ENCODE peak calls at places on chromosomes 13 and 19, in five cellular contexts. U is H1, V is A549, K is GM12878, W is SK-N-SH. Y is an unnamed sample.

GRCh38 chr19:17765069-17765618 is 13.9 kb downstream of the FCHO1 start:
- DNase-seq in U (no peak), V (peak), K (no peak), W (no peak), Y (no peak)

GRCh38 chr13:78317030-78317429 is 286.3 kb downstream of the POU4F1 start:
- DNase-seq in U (no peak), V (no peak), K (no peak), W (peak), Y (peak)

GRCh38 chr13:69644447-69644846 is 463.2 kb upstream of the ATXN8OS start:
- DNase-seq in U (no peak), V (no peak), K (no peak), W (no peak), Y (no peak)

GRCh38 chr13:103006706-103007426 is 59.4 kb downstream of the SLC10A2 start:
- DNase-seq in U (no peak), V (no peak), K (peak), W (no peak), Y (peak)

GRCh38 chr13:24925318-24926231 is 161.6 kb downstream of the RNF17 start:
- DNase-seq in U (no peak), V (no peak), K (no peak), W (no peak), Y (no peak)

GRCh38 chr13:71864981-71865857 is 1.8 kb downstream of the DACH1 start:
- DNase-seq in U (no peak), V (no peak), K (no peak), W (peak), Y (peak)

GRCh38 chr13:101916108-101916757 is 463.8 kb downstream of the ITGBL1 start:
- DNase-seq in U (peak), V (peak), K (no peak), W (peak), Y (no peak)

GRCh38 chr19:10238172-10238783 is 7.1 kb upstream of the S1PR2 start:
- DNase-seq in U (no peak), V (peak), K (no peak), W (no peak), Y (peak)

GRCh38 chr13:111629016-111629415 is 308.6 kb downstream of the TEX29 start:
- DNase-seq in U (no peak), V (no peak), K (no peak), W (no peak), Y (no peak)

GRCh38 chr13:111629457-111629856 is 309.0 kb downstream of the TEX29 start:
- DNase-seq in U (no peak), V (no peak), K (no peak), W (no peak), Y (no peak)

GRCh38 chr13:111632906-111633305 is 312.5 kb downstream of the TEX29 start:
- DNase-seq in U (peak), V (no peak), K (no peak), W (no peak), Y (no peak)

GRCh38 chr13:111629933-111630332 is 309.5 kb downstream of the TEX29 start:
- DNase-seq in U (no peak), V (no peak), K (no peak), W (no peak), Y (no peak)

GRCh38 chr13:111630411-111630810 is 310.0 kb downstream of the TEX29 start:
- DNase-seq in U (no peak), V (no peak), K (no peak), W (no peak), Y (no peak)
- TF ChIP-seq MAX in U (peak), V (no peak), K (no peak), W (no peak), Y (no peak)

GRCh38 chr13:50420720-50421456 is 405.6 kb downstream of the KCNRG start:
- DNase-seq in U (no peak), V (no peak), K (no peak), W (no peak), Y (no peak)

GRCh38 chr13:50424993-50425392 is 409.7 kb downstream of the KCNRG start:
- DNase-seq in U (no peak), V (no peak), K (no peak), W (no peak), Y (no peak)

GRCh38 chr13:50421457-50422130 is 406.4 kb downstream of the KCNRG start:
- DNase-seq in U (no peak), V (no peak), K (no peak), W (no peak), Y (no peak)

GRCh38 chr13:50419896-50420295 is 404.7 kb downstream of the KCNRG start:
- DNase-seq in U (no peak), V (no peak), K (no peak), W (no peak), Y (no peak)

DNA sequence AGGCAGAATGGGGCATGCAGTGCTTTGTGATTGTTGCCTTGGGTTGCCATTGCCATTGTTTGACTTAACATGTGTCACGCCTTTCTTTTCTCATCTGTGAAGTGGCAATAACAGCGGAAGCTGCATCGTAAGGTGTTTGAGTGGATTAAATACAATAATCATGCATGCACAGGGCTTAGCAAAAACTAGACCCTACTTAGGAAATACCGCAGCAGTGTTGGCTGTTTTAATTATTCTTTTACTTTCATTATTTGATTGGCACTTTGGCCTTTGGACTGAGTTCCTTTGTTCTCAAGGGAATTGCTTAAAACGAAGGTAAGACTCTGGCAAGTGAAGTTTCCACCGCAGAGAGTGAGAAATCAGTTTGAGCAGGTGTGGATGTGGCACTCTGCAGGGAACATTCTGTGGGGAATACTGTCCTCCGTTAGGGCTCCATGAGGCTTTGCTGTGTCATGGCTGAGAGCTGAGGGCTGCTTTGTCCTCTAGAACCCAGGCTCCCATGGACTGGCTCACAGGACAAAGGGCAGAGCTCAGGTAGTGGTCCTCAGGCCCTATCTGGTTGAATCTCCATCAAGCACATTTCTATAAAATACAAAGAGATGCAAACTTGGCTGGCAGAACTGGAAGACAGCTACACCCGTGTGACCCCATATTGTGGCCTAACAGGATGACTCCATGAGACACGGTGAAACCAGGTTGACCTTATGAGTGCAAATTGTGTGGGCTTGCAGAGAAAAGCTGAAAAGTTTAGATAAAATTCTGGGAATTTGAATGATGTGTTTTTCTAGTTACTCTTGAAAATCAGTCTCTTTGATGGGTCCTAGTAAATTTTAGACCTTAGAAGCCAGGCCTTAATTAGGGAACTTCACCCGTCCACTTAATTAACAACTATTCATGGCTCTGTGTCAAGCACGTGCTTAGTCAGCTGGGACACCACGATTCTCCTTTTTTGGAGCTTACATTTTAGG is 407.2 kb downstream of the KCNRG start:
- DNase-seq in U (no peak), V (no peak), K (no peak), W (no peak), Y (no peak)
- H3K4me3 ChIP-seq in U (no peak), V (no peak), K (no peak), W (no peak), Y (no peak)

GRCh38 chr19:46746281-46746965 is at the start of gene STRN4:
- DNase-seq in U (no peak), V (no peak), K (no peak), W (peak), Y (peak)

GRCh38 chr19:46745030-46745429 is 827 bp upstream of the FKRP start:
- DNase-seq in U (no peak), V (no peak), K (no peak), W (no peak), Y (no peak)

GRCh38 chr19:46744005-46744691 is 1.7 kb upstream of the FKRP start:
- DNase-seq in U (no peak), V (no peak), K (no peak), W (no peak), Y (no peak)

GRCh38 chr19:46745521-46746280 is at the start of gene FKRP:
- DNase-seq in U (no peak), V (no peak), K (no peak), W (peak), Y (peak)

GRCh38 chr19:46748325-46749109 is 2.3 kb upstream of the STRN4 start:
- DNase-seq in U (no peak), V (peak), K (no peak), W (peak), Y (peak)
- TF ChIP-seq MAX in U (no peak), V (peak), K (no peak), W (no peak), Y (peak)

DNA sequence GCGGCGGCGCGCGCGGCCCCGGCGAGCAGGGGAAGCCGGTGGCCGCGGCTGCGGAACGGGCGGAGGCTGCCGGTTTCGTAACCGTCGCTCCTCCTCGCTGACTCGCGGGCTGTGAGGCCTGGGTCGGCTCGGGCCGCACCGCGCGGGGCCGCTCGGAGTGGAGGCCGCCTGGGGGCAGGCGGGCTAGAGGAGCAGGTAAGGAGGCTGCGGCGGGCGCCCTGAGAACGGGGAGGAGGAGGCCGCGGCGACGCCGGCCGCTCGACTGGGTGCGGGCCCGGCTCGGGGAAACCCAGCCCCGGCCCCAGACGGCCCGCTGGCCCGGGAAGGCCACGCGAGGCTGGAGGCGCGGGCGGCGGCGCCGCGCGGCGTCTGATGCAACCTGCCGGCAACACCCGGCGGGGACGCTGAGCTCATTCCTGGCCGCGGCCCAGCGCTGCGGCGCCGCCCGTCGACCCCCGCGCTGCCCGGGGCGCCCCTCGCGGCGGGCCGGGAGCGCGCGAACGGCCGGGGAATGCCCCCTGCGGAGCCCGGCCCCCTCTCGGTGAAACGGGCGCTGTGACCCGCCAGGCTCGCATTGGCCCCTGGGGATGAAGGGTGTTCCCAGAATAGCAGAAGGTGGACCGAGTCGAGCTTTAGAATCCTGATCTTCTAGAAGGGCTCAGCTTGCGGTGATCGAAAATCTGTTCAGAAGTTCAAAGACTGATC is at the start of gene CEBPG:
- DNase-seq in U (no peak), V (no peak), K (no peak), W (peak), Y (peak)
- H3K4me3 ChIP-seq in U (peak), V (peak), K (peak), W (peak), Y (peak)

GRCh38 chr13:67150608-67151007 is 79.5 kb downstream of the PCDH9 start:
- DNase-seq in U (no peak), V (no peak), K (no peak), W (no peak), Y (no peak)
- TF ChIP-seq MAX in U (no peak), V (no peak), K (no peak), W (no peak), Y (no peak)

GRCh38 chr19:3372413-3372812 is 6.0 kb downstream of the NFIC start:
- DNase-seq in U (no peak), V (no peak), K (no peak), W (no peak), Y (no peak)

GRCh38 chr19:3370214-3370720 is 3.9 kb downstream of the NFIC start:
- DNase-seq in U (no peak), V (no peak), K (no peak), W (peak), Y (no peak)

GRCh38 chr19:3368848-3369336 is 2.5 kb downstream of the NFIC start:
- DNase-seq in U (no peak), V (no peak), K (no peak), W (no peak), Y (no peak)

GRCh38 chr19:3369337-3370213 is 3.2 kb downstream of the NFIC start:
- DNase-seq in U (no peak), V (no peak), K (no peak), W (no peak), Y (no peak)

GRCh38 chr19:3370728-3371591 is 4.6 kb downstream of the NFIC start:
- DNase-seq in U (no peak), V (no peak), K (no peak), W (no peak), Y (no peak)
- H3K4me3 ChIP-seq in U (no peak), V (no peak), K (peak), W (no peak), Y (no peak)

DNA sequence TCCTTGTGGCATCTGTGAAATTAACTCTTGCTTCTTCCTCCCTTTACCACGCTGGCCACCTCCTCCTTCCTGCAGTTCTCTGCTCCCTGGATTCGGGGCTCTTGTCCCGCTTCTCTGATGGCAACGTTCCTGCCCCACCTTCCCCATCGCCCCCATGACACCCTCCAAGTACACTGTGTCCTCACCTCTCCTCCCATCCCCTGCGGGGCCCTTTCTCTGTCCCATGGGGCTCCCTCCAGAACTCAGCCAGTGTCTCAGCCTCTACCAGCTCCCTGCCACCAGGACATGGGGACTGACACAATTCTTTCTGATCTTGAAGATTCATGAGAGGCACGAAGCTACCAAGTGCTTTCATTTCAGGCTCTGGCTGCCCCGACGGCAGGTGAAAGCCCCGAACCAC is 9.1 kb downstream of the CARS2 start:
- DNase-seq in U (no peak), V (no peak), K (no peak), W (no peak), Y (no peak)
- TF ChIP-seq MAX in U (no peak), V (no peak), K (no peak), W (no peak), Y (no peak)

GRCh38 chr19:38544569-38545315 is 73.0 kb downstream of the MAP4K1 start:
- DNase-seq in U (no peak), V (no peak), K (no peak), W (no peak), Y (no peak)

GRCh38 chr19:38545596-38545995 is 72.2 kb downstream of the MAP4K1 start:
- DNase-seq in U (no peak), V (no peak), K (no peak), W (no peak), Y (no peak)

GRCh38 chr19:38543807-38544568 is 73.8 kb downstream of the MAP4K1 start:
- DNase-seq in U (no peak), V (peak), K (peak), W (peak), Y (peak)

GRCh38 chr19:38542040-38542439 is 75.7 kb downstream of the MAP4K1 start:
- DNase-seq in U (no peak), V (no peak), K (no peak), W (no peak), Y (no peak)

GRCh38 chr19:38543286-38543806 is 74.4 kb downstream of the MAP4K1 start:
- DNase-seq in U (no peak), V (no peak), K (no peak), W (no peak), Y (no peak)
- H3K4me3 ChIP-seq in U (no peak), V (peak), K (no peak), W (peak), Y (no peak)

DNA sequence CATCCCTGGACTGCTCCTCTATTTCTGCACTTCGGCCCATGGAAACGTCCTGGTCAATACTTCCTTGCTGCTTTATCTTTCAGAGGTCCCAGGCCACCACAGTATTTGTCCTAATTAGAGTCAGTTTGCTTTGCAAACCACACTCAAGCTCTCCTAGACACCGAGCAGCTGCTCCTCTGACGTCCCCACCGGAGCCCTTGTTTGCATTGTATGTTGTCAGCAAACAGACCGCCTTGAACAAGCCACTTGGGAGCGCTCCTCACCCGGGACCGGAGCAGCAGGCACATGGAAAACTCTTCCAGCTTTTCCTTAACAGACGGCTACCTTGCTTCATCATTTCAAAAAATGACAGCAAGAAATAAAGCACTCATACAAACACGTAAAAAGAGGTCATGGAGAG is 51.5 kb upstream of the GTF3A start:
- DNase-seq in U (no peak), V (peak), K (no peak), W (no peak), Y (no peak)
- TF ChIP-seq MAX in U (no peak), V (no peak), K (no peak), W (no peak), Y (no peak)

GRCh38 chr19:49814010-49814409 is 918 bp upstream of the FUZ start:
- DNase-seq in U (no peak), V (no peak), K (no peak), W (no peak), Y (no peak)
- H3K4me3 ChIP-seq in U (no peak), V (peak), K (no peak), W (peak), Y (peak)

Y was measured in NB4.